ENCODE peak calls at places on chromosomes 7 and 10, in nine cellular contexts. P, N, S, Q, K, C, M, V and X are unnamed samples.
A peak's percentile ranks its signal among the peaks of the same experiment; 100 is the strongest.

GRCh38 chr7:35878356-35878755 is 77.5 kb downstream of the SEPTIN7 start:
- DNase-seq in P (peak; percentile 24), N (no peak), S (no peak), Q (peak; percentile 11), K (no peak), C (no peak), M (no peak), V (peak; percentile 9), X (no peak)

GRCh38 chr10:51427758-51428157 is 271.6 kb downstream of the CSTF2T start:
- DNase-seq in P (no peak), N (no peak), S (peak; percentile 54), Q (no peak), K (no peak), C (no peak), M (no peak), V (no peak), X (no peak)

GRCh38 chr10:22999942-23000341 is 72.1 kb downstream of the ARMC3 start:
- DNase-seq in P (no peak), N (no peak), S (no peak), Q (no peak), K (no peak), C (peak; percentile 16), M (no peak), V (no peak), X (no peak)

GRCh38 chr7:129494041-129494440 is 8.3 kb upstream of the SMKR1 start:
- DNase-seq in P (peak; percentile 99), N (peak; percentile 31), S (peak; percentile 78), Q (peak; percentile 86), K (peak; percentile 80), C (no peak), M (peak; percentile 19), V (peak; percentile 96), X (peak; percentile 53)

GRCh38 chr7:45922810-45923209 is 1.7 kb upstream of the IGFBP3 start:
- DNase-seq in P (peak; percentile 53), N (no peak), S (peak; percentile 36), Q (peak; percentile 27), K (no peak), C (peak; percentile 15), M (no peak), V (peak; percentile 33), X (peak; percentile 43)

GRCh38 chr10:132877473-132877872 is 64.9 kb downstream of the CFAP46 start:
- DNase-seq in P (no peak), N (no peak), S (no peak), Q (no peak), K (no peak), C (no peak), M (no peak), V (no peak), X (no peak)

GRCh38 chr7:5630670-5631069 is 150.8 kb downstream of the RNF216 start:
- DNase-seq in P (peak; percentile 46), N (no peak), S (no peak), Q (no peak), K (peak; percentile 78), C (no peak), M (no peak), V (no peak), X (no peak)

GRCh38 chr10:129891806-129892205 is 72.3 kb downstream of the EBF3 start:
- DNase-seq in P (no peak), N (no peak), S (no peak), Q (no peak), K (no peak), C (no peak), M (no peak), V (no peak), X (no peak)

GRCh38 chr10:98388086-98388655 is 26.8 kb downstream of the PYROXD2 start:
- DNase-seq in P (no peak), N (no peak), S (no peak), Q (no peak), K (no peak), C (peak; percentile 16), M (no peak), V (no peak), X (no peak)

GRCh38 chr10:126904807-126905686 is at the start of gene DOCK1:
- DNase-seq in P (peak; percentile 85), N (no peak), S (peak; percentile 69), Q (peak; percentile 55), K (peak; percentile 70), C (peak; percentile 86), M (peak; percentile 86), V (peak; percentile 67), X (no peak)

GRCh38 chr10:99507265-99507664 is 25.5 kb upstream of the NKX2-3 start:
- DNase-seq in P (no peak), N (no peak), S (no peak), Q (no peak), K (no peak), C (no peak), M (no peak), V (no peak), X (no peak)

GRCh38 chr7:75042831-75043703 is 30.5 kb downstream of the RCC1L start:
- DNase-seq in P (no peak), N (no peak), S (no peak), Q (no peak), K (no peak), C (no peak), M (no peak), V (no peak), X (no peak)

GRCh38 chr10:133329401-133330202 is 7.1 kb downstream of the CALY start:
- DNase-seq in P (peak; percentile 79), N (no peak), S (peak; percentile 87), Q (peak; percentile 79), K (peak; percentile 68), C (peak; percentile 93), M (peak; percentile 94), V (peak; percentile 79), X (peak; percentile 84)

GRCh38 chr7:2019693-2020511 is 212.8 kb downstream of the MAD1L1 start:
- DNase-seq in P (peak; percentile 77), N (no peak), S (no peak), Q (peak; percentile 93), K (no peak), C (no peak), M (peak; percentile 42), V (peak; percentile 96), X (no peak)

GRCh38 chr10:48365668-48366067 is 59.2 kb downstream of the MAPK8 start:
- DNase-seq in P (no peak), N (no peak), S (peak; percentile 40), Q (no peak), K (peak; percentile 32), C (no peak), M (no peak), V (no peak), X (no peak)

GRCh38 chr7:155227004-155227787 is 70.5 kb upstream of the INSIG1 start:
- DNase-seq in P (no peak), N (no peak), S (no peak), Q (no peak), K (no peak), C (no peak), M (no peak), V (no peak), X (no peak)

GRCh38 chr7:155228894-155229293 is 68.8 kb upstream of the INSIG1 start:
- DNase-seq in P (no peak), N (no peak), S (no peak), Q (no peak), K (no peak), C (no peak), M (no peak), V (no peak), X (no peak)

GRCh38 chr7:155229548-155230168 is 68.0 kb upstream of the INSIG1 start:
- DNase-seq in P (no peak), N (no peak), S (no peak), Q (peak; percentile 57), K (no peak), C (no peak), M (no peak), V (no peak), X (no peak)

GRCh38 chr7:155227788-155228458 is 69.8 kb upstream of the INSIG1 start:
- DNase-seq in P (no peak), N (no peak), S (no peak), Q (no peak), K (no peak), C (peak; percentile 52), M (no peak), V (no peak), X (no peak)

GRCh38 chr7:155228459-155228845 is 69.2 kb upstream of the INSIG1 start:
- DNase-seq in P (peak; percentile 17), N (no peak), S (no peak), Q (peak; percentile 48), K (no peak), C (no peak), M (no peak), V (peak; percentile 28), X (no peak)
- H2AFZ ChIP-seq in P (no peak overlapping the region), N (no peak overlapping the region), S (no peak overlapping the region), Q (peak overlapping the region; percentile 48), K (no peak overlapping the region), C (no peak overlapping the region), M (no peak overlapping the region), V (no peak overlapping the region), X (no peak overlapping the region)

DNA sequence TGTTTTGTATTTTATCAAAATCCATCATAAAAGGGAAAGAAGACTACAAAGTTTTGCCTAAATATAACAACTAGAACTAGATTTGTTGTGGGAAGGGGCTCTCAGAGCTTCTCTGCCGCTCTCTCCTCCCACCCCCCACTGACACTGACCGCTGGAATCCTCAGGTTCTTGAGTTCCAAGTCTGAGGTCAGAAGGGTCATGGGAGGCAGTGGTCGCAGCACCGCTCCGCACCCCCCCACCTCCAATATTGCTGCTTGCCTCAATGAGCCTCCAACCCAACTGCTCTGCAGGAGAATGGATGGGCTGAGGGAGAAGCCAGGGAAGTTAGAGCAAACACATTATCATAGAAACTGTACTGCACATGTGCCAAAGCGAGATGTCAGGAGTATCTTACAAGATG is 359.4 kb downstream of the GRID1 start:
- DNase-seq in P (no peak), N (no peak), S (no peak), Q (no peak), K (no peak), C (no peak), M (no peak), V (no peak), X (no peak)
- H3K27ac ChIP-seq in P (no peak overlapping the region), N (no peak overlapping the region), S (no peak overlapping the region), Q (no peak overlapping the region), K (no peak overlapping the region), C (no peak overlapping the region), M (no peak overlapping the region), V (no peak overlapping the region), X (no peak overlapping the region)

GRCh38 chr7:128217972-128218652 is 23.0 kb upstream of the LEP start:
- DNase-seq in P (no peak), N (no peak), S (no peak), Q (peak; percentile 45), K (no peak), C (no peak), M (no peak), V (no peak), X (no peak)
- H3K4me1 ChIP-seq in P (no peaks in the 10 kb centered on the region), N (no peaks in the 10 kb centered on the region), S (peaks cover 14% of the 10 kb centered on the region), Q (peaks cover 15% of the 10 kb centered on the region), K (peaks cover 52% of the 10 kb centered on the region), C (peaks cover 18% of the 10 kb centered on the region), M (no peaks in the 10 kb centered on the region), V (peaks cover 21% of the 10 kb centered on the region), X (no peaks in the 10 kb centered on the region)

DNA sequence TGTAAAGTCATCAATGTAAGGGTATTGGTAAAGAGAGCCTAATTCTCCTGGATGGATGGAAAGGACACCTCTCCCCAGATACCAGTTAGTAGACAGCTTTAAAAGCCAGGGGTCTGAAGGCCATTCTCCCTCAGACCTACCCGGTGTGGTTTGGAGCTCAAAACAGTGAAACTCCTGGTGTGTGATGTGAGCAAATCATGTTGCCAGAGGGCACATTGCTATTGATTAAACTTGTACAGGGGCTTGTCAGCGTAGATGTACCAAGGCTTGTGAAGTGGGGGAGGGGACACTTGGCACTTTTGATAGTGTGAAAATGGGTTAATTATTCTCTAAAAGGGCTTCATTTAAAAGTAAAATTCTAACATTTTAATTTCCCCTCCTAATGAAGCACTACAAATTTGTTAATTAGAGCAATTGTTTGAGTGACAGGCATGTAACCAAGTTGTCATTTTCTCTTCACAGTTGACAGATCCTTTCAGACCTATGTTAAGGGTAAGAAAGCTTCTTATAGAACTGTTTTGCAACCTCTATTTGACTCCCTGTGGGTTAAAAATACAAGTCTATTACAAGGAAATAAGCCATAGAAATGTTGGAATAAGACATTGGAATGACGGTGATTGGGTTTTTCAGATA is 356.9 kb upstream of the GALNT17 start:
- DNase-seq in P (no peak), N (no peak), S (no peak), Q (no peak), K (no peak), C (no peak), M (no peak), V (no peak), X (no peak)
- H2AFZ ChIP-seq in P (no peak overlapping the region), N (no peak overlapping the region), S (no peak overlapping the region), Q (no peak overlapping the region), K (no peak overlapping the region), C (no peak overlapping the region), M (no peak overlapping the region), V (no peak overlapping the region), X (no peak overlapping the region)